ENCODE peak calls at places on chromosomes 12 and 14, in nine cellular contexts. One of them, this sample, is unnamed. For H3K4me1, the result is how much of the 10 kb centered on the place peaks cover.

GRCh38 chr12:51013441-51013840 is 12.7 kb downstream of the SLC11A2 start:
- DNase-seq in SK-N-SH: no peak
- DNase-seq in cardiac muscle cell: no peak
- DNase-seq in lower lobe of right lung: no peak
- DNase-seq in hepatocyte: no peak
- DNase-seq in upper lobe of right lung: no peak
- DNase-seq in ovary: no peak
- DNase-seq in heart left ventricle: no peak
- DNase-seq in pancreas: no peak
- DNase-seq in this sample: no peak

GRCh38 chr12:2958432-2959193 is 584 bp upstream of the TEAD4 start:
- DNase-seq in SK-N-SH: peak
- DNase-seq in upper lobe of right lung: peak
- DNase-seq in ovary: peak
- DNase-seq in hepatocyte: peak
- DNase-seq in pancreas: peak
- DNase-seq in lower lobe of right lung: peak
- DNase-seq in heart left ventricle: peak
- DNase-seq in cardiac muscle cell: peak
- DNase-seq in this sample: peak

GRCh38 chr14:23881292-23881691 is 72.3 kb upstream of the DHRS4 start:
- DNase-seq in upper lobe of right lung: no peak
- DNase-seq in ovary: no peak
- DNase-seq in heart left ventricle: no peak
- DNase-seq in cardiac muscle cell: no peak
- DNase-seq in SK-N-SH: no peak
- DNase-seq in hepatocyte: no peak
- DNase-seq in pancreas: no peak
- DNase-seq in lower lobe of right lung: no peak
- DNase-seq in this sample: no peak

GRCh38 chr12:68760806-68761441 is 14.9 kb downstream of the SLC35E3 start:
- DNase-seq in pancreas: no peak
- DNase-seq in heart left ventricle: no peak
- DNase-seq in SK-N-SH: no peak
- DNase-seq in upper lobe of right lung: no peak
- DNase-seq in cardiac muscle cell: no peak
- DNase-seq in ovary: no peak
- DNase-seq in hepatocyte: no peak
- DNase-seq in lower lobe of right lung: no peak
- DNase-seq in this sample: no peak

GRCh38 chr12:131736807-131737484 is 26.1 kb downstream of the SFSWAP start:
- DNase-seq in heart left ventricle: no peak
- DNase-seq in ovary: no peak
- DNase-seq in hepatocyte: peak
- DNase-seq in SK-N-SH: no peak
- DNase-seq in lower lobe of right lung: peak
- DNase-seq in pancreas: no peak
- DNase-seq in upper lobe of right lung: peak
- DNase-seq in cardiac muscle cell: no peak
- DNase-seq in this sample: peak

GRCh38 chr14:70658899-70659298 is 17.2 kb downstream of the TTC9 start:
- DNase-seq in heart left ventricle: no peak
- DNase-seq in lower lobe of right lung: no peak
- DNase-seq in upper lobe of right lung: no peak
- DNase-seq in pancreas: no peak
- DNase-seq in cardiac muscle cell: no peak
- DNase-seq in ovary: no peak
- DNase-seq in hepatocyte: no peak
- DNase-seq in SK-N-SH: no peak
- DNase-seq in this sample: no peak

GRCh38 chr14:100686858-100687257 is 39.8 kb upstream of the DLK1 start:
- DNase-seq in pancreas: no peak
- DNase-seq in ovary: no peak
- DNase-seq in hepatocyte: no peak
- DNase-seq in heart left ventricle: no peak
- DNase-seq in lower lobe of right lung: no peak
- DNase-seq in upper lobe of right lung: no peak
- DNase-seq in SK-N-SH: no peak
- DNase-seq in cardiac muscle cell: no peak
- DNase-seq in this sample: peak

GRCh38 chr12:106135781-106136180 is 3.0 kb downstream of the NUAK1 start:
- DNase-seq in SK-N-SH: no peak
- DNase-seq in heart left ventricle: no peak
- DNase-seq in hepatocyte: no peak
- DNase-seq in ovary: no peak
- DNase-seq in cardiac muscle cell: no peak
- DNase-seq in lower lobe of right lung: no peak
- DNase-seq in upper lobe of right lung: no peak
- DNase-seq in pancreas: no peak
- DNase-seq in this sample: no peak

GRCh38 chr14:88895116-88895515 is 70.7 kb downstream of the TTC8 start:
- DNase-seq in cardiac muscle cell: no peak
- DNase-seq in ovary: no peak
- DNase-seq in heart left ventricle: no peak
- DNase-seq in pancreas: no peak
- DNase-seq in upper lobe of right lung: no peak
- DNase-seq in hepatocyte: peak
- DNase-seq in lower lobe of right lung: no peak
- DNase-seq in SK-N-SH: no peak
- DNase-seq in this sample: no peak

GRCh38 chr14:99579077-99579836 is 24.8 kb downstream of the CCDC85C start:
- DNase-seq in lower lobe of right lung: peak
- DNase-seq in SK-N-SH: no peak
- DNase-seq in hepatocyte: peak
- DNase-seq in ovary: no peak
- DNase-seq in pancreas: peak
- DNase-seq in heart left ventricle: no peak
- DNase-seq in upper lobe of right lung: peak
- DNase-seq in cardiac muscle cell: no peak
- DNase-seq in this sample: peak

GRCh38 chr12:122880668-122881067 is 15.3 kb downstream of the VPS37B start:
- DNase-seq in lower lobe of right lung: no peak
- DNase-seq in ovary: no peak
- DNase-seq in cardiac muscle cell: no peak
- DNase-seq in pancreas: no peak
- DNase-seq in upper lobe of right lung: no peak
- DNase-seq in hepatocyte: no peak
- DNase-seq in SK-N-SH: peak
- DNase-seq in heart left ventricle: no peak
- DNase-seq in this sample: no peak
- TF ChIP-seq CTCF in lower lobe of right lung: peak
- TF ChIP-seq CTCF in ovary: no peak
- TF ChIP-seq CTCF in cardiac muscle cell: peak
- TF ChIP-seq CTCF in pancreas: no peak
- TF ChIP-seq CTCF in upper lobe of right lung: peak
- TF ChIP-seq CTCF in hepatocyte: peak
- TF ChIP-seq CTCF in SK-N-SH: peak
- TF ChIP-seq CTCF in heart left ventricle: peak
- TF ChIP-seq CTCF in this sample: peak

GRCh38 chr12:94621662-94622359 is 28.5 kb downstream of the TMCC3 start:
- DNase-seq in cardiac muscle cell: no peak
- DNase-seq in heart left ventricle: no peak
- DNase-seq in upper lobe of right lung: no peak
- DNase-seq in pancreas: no peak
- DNase-seq in lower lobe of right lung: no peak
- DNase-seq in ovary: no peak
- DNase-seq in SK-N-SH: no peak
- DNase-seq in hepatocyte: peak
- DNase-seq in this sample: no peak
- H3K4me1 ChIP-seq in cardiac muscle cell: under half
- H3K4me1 ChIP-seq in heart left ventricle: under half
- H3K4me1 ChIP-seq in upper lobe of right lung: under half
- H3K4me1 ChIP-seq in pancreas: under half
- H3K4me1 ChIP-seq in lower lobe of right lung: under half
- H3K4me1 ChIP-seq in ovary: under half
- H3K4me1 ChIP-seq in SK-N-SH: under half
- H3K4me1 ChIP-seq in hepatocyte: under half
- H3K4me1 ChIP-seq in this sample: under half

GRCh38 chr12:49975370-49975761 is 2.6 kb downstream of the AQP6 start:
- DNase-seq in hepatocyte: no peak
- DNase-seq in cardiac muscle cell: peak
- DNase-seq in ovary: no peak
- DNase-seq in upper lobe of right lung: peak
- DNase-seq in lower lobe of right lung: no peak
- DNase-seq in heart left ventricle: no peak
- DNase-seq in SK-N-SH: peak
- DNase-seq in pancreas: no peak
- DNase-seq in this sample: no peak

GRCh38 chr12:49973361-49973830 is 649 bp downstream of the AQP6 start:
- DNase-seq in pancreas: no peak
- DNase-seq in SK-N-SH: no peak
- DNase-seq in cardiac muscle cell: no peak
- DNase-seq in heart left ventricle: no peak
- DNase-seq in upper lobe of right lung: peak
- DNase-seq in ovary: no peak
- DNase-seq in hepatocyte: no peak
- DNase-seq in lower lobe of right lung: no peak
- DNase-seq in this sample: no peak

GRCh38 chr12:49974677-49975369 is 2.1 kb downstream of the AQP6 start:
- DNase-seq in cardiac muscle cell: no peak
- DNase-seq in heart left ventricle: no peak
- DNase-seq in hepatocyte: no peak
- DNase-seq in pancreas: no peak
- DNase-seq in ovary: no peak
- DNase-seq in lower lobe of right lung: no peak
- DNase-seq in upper lobe of right lung: peak
- DNase-seq in SK-N-SH: no peak
- DNase-seq in this sample: no peak

GRCh38 chr12:49972641-49973360 is at the start of gene AQP6:
- DNase-seq in heart left ventricle: no peak
- DNase-seq in hepatocyte: no peak
- DNase-seq in SK-N-SH: peak
- DNase-seq in lower lobe of right lung: no peak
- DNase-seq in cardiac muscle cell: no peak
- DNase-seq in pancreas: no peak
- DNase-seq in upper lobe of right lung: peak
- DNase-seq in ovary: no peak
- DNase-seq in this sample: no peak

GRCh38 chr12:49974231-49974675 is 1.5 kb downstream of the AQP6 start:
- DNase-seq in heart left ventricle: peak
- DNase-seq in upper lobe of right lung: peak
- DNase-seq in cardiac muscle cell: peak
- DNase-seq in ovary: peak
- DNase-seq in pancreas: peak
- DNase-seq in hepatocyte: peak
- DNase-seq in SK-N-SH: peak
- DNase-seq in lower lobe of right lung: peak
- DNase-seq in this sample: no peak
- TF ChIP-seq CTCF in heart left ventricle: peak
- TF ChIP-seq CTCF in upper lobe of right lung: peak
- TF ChIP-seq CTCF in cardiac muscle cell: peak
- TF ChIP-seq CTCF in ovary: no peak
- TF ChIP-seq CTCF in pancreas: peak
- TF ChIP-seq CTCF in hepatocyte: peak
- TF ChIP-seq CTCF in SK-N-SH: peak
- TF ChIP-seq CTCF in lower lobe of right lung: peak
- TF ChIP-seq CTCF in this sample: peak

GRCh38 chr14:103716899-103717411 is 1.3 kb downstream of the ZFYVE21 start:
- DNase-seq in ovary: no peak
- DNase-seq in upper lobe of right lung: no peak
- DNase-seq in pancreas: no peak
- DNase-seq in cardiac muscle cell: no peak
- DNase-seq in hepatocyte: no peak
- DNase-seq in heart left ventricle: no peak
- DNase-seq in SK-N-SH: no peak
- DNase-seq in lower lobe of right lung: no peak
- DNase-seq in this sample: no peak

GRCh38 chr14:103718572-103718971 is 3.0 kb downstream of the ZFYVE21 start:
- DNase-seq in heart left ventricle: no peak
- DNase-seq in hepatocyte: no peak
- DNase-seq in pancreas: no peak
- DNase-seq in SK-N-SH: no peak
- DNase-seq in lower lobe of right lung: no peak
- DNase-seq in cardiac muscle cell: no peak
- DNase-seq in ovary: no peak
- DNase-seq in upper lobe of right lung: no peak
- DNase-seq in this sample: no peak

GRCh38 chr14:103715052-103716000 is at the start of the genes XRCC3 and ZFYVE21:
- DNase-seq in ovary: peak
- DNase-seq in hepatocyte: peak
- DNase-seq in pancreas: peak
- DNase-seq in cardiac muscle cell: peak
- DNase-seq in upper lobe of right lung: peak
- DNase-seq in lower lobe of right lung: peak
- DNase-seq in heart left ventricle: peak
- DNase-seq in SK-N-SH: peak
- DNase-seq in this sample: peak

GRCh38 chr14:103714063-103714724 is 1.1 kb downstream of the XRCC3 start:
- DNase-seq in hepatocyte: no peak
- DNase-seq in pancreas: no peak
- DNase-seq in cardiac muscle cell: no peak
- DNase-seq in ovary: no peak
- DNase-seq in SK-N-SH: no peak
- DNase-seq in lower lobe of right lung: no peak
- DNase-seq in upper lobe of right lung: no peak
- DNase-seq in heart left ventricle: no peak
- DNase-seq in this sample: no peak

DNA sequence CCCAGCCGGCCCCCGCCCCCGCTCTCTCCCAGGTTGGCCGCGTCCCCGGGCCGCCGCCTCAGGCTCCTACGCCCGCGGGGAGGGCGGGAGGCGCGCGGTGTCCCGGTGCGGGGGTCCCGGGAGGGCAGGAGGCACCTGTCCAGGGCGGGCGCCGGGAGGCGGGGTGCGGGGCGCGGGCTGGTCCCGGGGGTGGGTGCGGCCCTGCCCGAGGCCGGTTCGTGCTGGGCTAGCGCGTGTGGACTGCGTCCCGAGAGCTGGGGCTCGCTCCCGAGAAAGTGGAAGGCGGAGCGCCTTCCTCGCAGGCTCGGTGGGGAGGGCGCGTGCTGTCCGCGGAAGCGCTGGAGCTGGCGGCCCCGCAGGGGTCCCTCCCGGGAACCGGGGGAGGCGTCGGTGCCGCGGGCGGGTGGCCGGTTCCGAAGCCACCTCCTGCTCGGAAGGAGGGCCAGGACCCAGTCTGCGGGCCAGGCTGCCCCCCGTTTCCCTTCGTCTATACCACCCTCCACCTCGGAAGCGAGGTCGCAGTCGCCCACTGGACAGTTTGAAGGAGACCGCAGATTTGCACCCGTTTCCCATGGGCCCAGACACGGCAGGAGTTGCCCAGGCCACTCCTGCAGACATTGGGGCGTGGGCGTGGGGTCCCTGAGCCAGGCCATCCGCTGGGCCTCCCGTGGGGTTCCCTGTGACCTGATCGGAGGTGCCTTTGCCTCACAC is 636 bp downstream of the ZFYVE21 start:
- DNase-seq in ovary: peak
- DNase-seq in pancreas: no peak
- DNase-seq in upper lobe of right lung: peak
- DNase-seq in hepatocyte: peak
- DNase-seq in lower lobe of right lung: peak
- DNase-seq in cardiac muscle cell: no peak
- DNase-seq in SK-N-SH: peak
- DNase-seq in heart left ventricle: peak
- DNase-seq in this sample: peak
- H3K4me1 ChIP-seq in ovary: under half
- H3K4me1 ChIP-seq in pancreas: under half
- H3K4me1 ChIP-seq in upper lobe of right lung: under half
- H3K4me1 ChIP-seq in hepatocyte: under half
- H3K4me1 ChIP-seq in lower lobe of right lung: half or more
- H3K4me1 ChIP-seq in cardiac muscle cell: under half
- H3K4me1 ChIP-seq in SK-N-SH: under half
- H3K4me1 ChIP-seq in heart left ventricle: half or more
- H3K4me1 ChIP-seq in this sample: half or more

GRCh38 chr14:72104011-72104613 is 171.9 kb downstream of the RGS6 start:
- DNase-seq in cardiac muscle cell: peak
- DNase-seq in hepatocyte: peak
- DNase-seq in heart left ventricle: no peak
- DNase-seq in upper lobe of right lung: no peak
- DNase-seq in SK-N-SH: peak
- DNase-seq in pancreas: no peak
- DNase-seq in ovary: no peak
- DNase-seq in lower lobe of right lung: peak
- DNase-seq in this sample: no peak
- TF ChIP-seq CTCF in cardiac muscle cell: no peak
- TF ChIP-seq CTCF in hepatocyte: peak
- TF ChIP-seq CTCF in heart left ventricle: peak
- TF ChIP-seq CTCF in upper lobe of right lung: peak
- TF ChIP-seq CTCF in SK-N-SH: peak
- TF ChIP-seq CTCF in pancreas: peak
- TF ChIP-seq CTCF in ovary: no peak
- TF ChIP-seq CTCF in lower lobe of right lung: peak
- TF ChIP-seq CTCF in this sample: peak